ENCODE peak calls at places on chromosomes 12 and 14, in seven cellular contexts. One of them, this sample, is unnamed.

GRCh38 chr12:14995583-14996425 is 23.0 kb downstream of the PDE6H start:
- DNase-seq in A549: peak
- DNase-seq in endothelial cell of umbilical vein: peak
- DNase-seq in K562: peak
- DNase-seq in HCT116: peak
- DNase-seq in H1: no peak
- DNase-seq in GM12878: peak
- DNase-seq in this sample: peak

GRCh38 chr12:11749943-11750690 is 100.6 kb downstream of the ETV6 start:
- DNase-seq in A549: no peak
- DNase-seq in endothelial cell of umbilical vein: no peak
- DNase-seq in K562: no peak
- DNase-seq in HCT116: no peak
- DNase-seq in H1: no peak
- DNase-seq in GM12878: peak
- DNase-seq in this sample: peak

GRCh38 chr12:22672951-22673350 is 48.0 kb downstream of the ETNK1 start:
- DNase-seq in A549: no peak
- DNase-seq in endothelial cell of umbilical vein: no peak
- DNase-seq in K562: no peak
- DNase-seq in HCT116: no peak
- DNase-seq in H1: no peak
- DNase-seq in GM12878: no peak
- DNase-seq in this sample: no peak

GRCh38 chr14:78010688-78011087 is 159.5 kb upstream of the NRXN3 start:
- DNase-seq in A549: no peak
- DNase-seq in endothelial cell of umbilical vein: no peak
- DNase-seq in K562: no peak
- DNase-seq in HCT116: no peak
- DNase-seq in H1: no peak
- DNase-seq in GM12878: no peak
- DNase-seq in this sample: no peak

GRCh38 chr12:132259364-132259871 is 70.0 kb downstream of the GALNT9 start:
- DNase-seq in A549: no peak
- DNase-seq in endothelial cell of umbilical vein: no peak
- DNase-seq in K562: peak
- DNase-seq in HCT116: no peak
- DNase-seq in H1: no peak
- DNase-seq in GM12878: no peak
- DNase-seq in this sample: peak

GRCh38 chr12:69430942-69431603 is 39.1 kb upstream of the FRS2 start:
- DNase-seq in A549: no peak
- DNase-seq in endothelial cell of umbilical vein: no peak
- DNase-seq in K562: no peak
- DNase-seq in HCT116: no peak
- DNase-seq in H1: no peak
- DNase-seq in GM12878: no peak
- DNase-seq in this sample: no peak

GRCh38 chr12:50825372-50825838 is 17.3 kb upstream of the TMPRSS12 start:
- DNase-seq in A549: peak
- DNase-seq in endothelial cell of umbilical vein: peak
- DNase-seq in K562: peak
- DNase-seq in HCT116: peak
- DNase-seq in H1: no peak
- DNase-seq in GM12878: no peak
- DNase-seq in this sample: peak

GRCh38 chr12:65306603-65307501 is 28.4 kb downstream of the MSRB3 start:
- DNase-seq in A549: peak
- DNase-seq in endothelial cell of umbilical vein: peak
- DNase-seq in K562: peak
- DNase-seq in HCT116: peak
- DNase-seq in H1: no peak
- DNase-seq in GM12878: no peak
- DNase-seq in this sample: peak

GRCh38 chr14:69360438-69361108 is 37.5 kb downstream of the ERH start:
- DNase-seq in A549: no peak
- DNase-seq in endothelial cell of umbilical vein: no peak
- DNase-seq in K562: no peak
- DNase-seq in HCT116: no peak
- DNase-seq in H1: no peak
- DNase-seq in GM12878: no peak
- DNase-seq in this sample: peak

GRCh38 chr14:100124551-100125088 is 34.8 kb downstream of the DEGS2 start:
- DNase-seq in A549: no peak
- DNase-seq in endothelial cell of umbilical vein: no peak
- DNase-seq in K562: no peak
- DNase-seq in HCT116: no peak
- DNase-seq in H1: no peak
- DNase-seq in GM12878: no peak
- DNase-seq in this sample: no peak

GRCh38 chr12:93243689-93244513 is 133.8 kb upstream of the NUDT4 start:
- DNase-seq in A549: no peak
- DNase-seq in endothelial cell of umbilical vein: peak
- DNase-seq in K562: peak
- DNase-seq in HCT116: no peak
- DNase-seq in H1: no peak
- DNase-seq in GM12878: peak
- DNase-seq in this sample: peak

GRCh38 chr14:34981743-34982420 is 910 bp upstream of the SRP54 start:
- DNase-seq in A549: no peak
- DNase-seq in endothelial cell of umbilical vein: no peak
- DNase-seq in K562: peak
- DNase-seq in HCT116: peak
- DNase-seq in H1: no peak
- DNase-seq in GM12878: no peak
- DNase-seq in this sample: peak

GRCh38 chr12:111063296-111064026 is 143.1 kb upstream of the MYL2 start:
- DNase-seq in A549: peak
- DNase-seq in endothelial cell of umbilical vein: no peak
- DNase-seq in K562: no peak
- DNase-seq in HCT116: no peak
- DNase-seq in H1: no peak
- DNase-seq in GM12878: no peak
- DNase-seq in this sample: no peak

GRCh38 chr12:58395470-58395869 is 454.1 kb downstream of the ATP23 start:
- DNase-seq in A549: no peak
- DNase-seq in endothelial cell of umbilical vein: no peak
- DNase-seq in K562: no peak
- DNase-seq in HCT116: peak
- DNase-seq in H1: no peak
- DNase-seq in GM12878: no peak
- DNase-seq in this sample: no peak

GRCh38 chr12:39618701-39619100 is 902 bp downstream of the ABCD2 start:
- DNase-seq in A549: no peak
- DNase-seq in endothelial cell of umbilical vein: no peak
- DNase-seq in K562: no peak
- DNase-seq in HCT116: no peak
- DNase-seq in H1: no peak
- DNase-seq in GM12878: no peak
- DNase-seq in this sample: no peak

GRCh38 chr14:76784266-76784874 is 23.1 kb downstream of the VASH1 start:
- DNase-seq in A549: no peak
- DNase-seq in endothelial cell of umbilical vein: no peak
- DNase-seq in K562: no peak
- DNase-seq in HCT116: no peak
- DNase-seq in H1: no peak
- DNase-seq in GM12878: no peak
- DNase-seq in this sample: no peak

GRCh38 chr12:3752096-3752709 is 706 bp downstream of the CRACR2A start:
- DNase-seq in A549: no peak
- DNase-seq in endothelial cell of umbilical vein: peak
- DNase-seq in K562: peak
- DNase-seq in HCT116: peak
- DNase-seq in H1: no peak
- DNase-seq in GM12878: peak
- DNase-seq in this sample: peak

GRCh38 chr12:104501641-104502040 is 44.9 kb downstream of the CHST11 start:
- DNase-seq in A549: no peak
- DNase-seq in endothelial cell of umbilical vein: no peak
- DNase-seq in K562: no peak
- DNase-seq in HCT116: no peak
- DNase-seq in H1: no peak
- DNase-seq in GM12878: no peak
- DNase-seq in this sample: no peak

DNA sequence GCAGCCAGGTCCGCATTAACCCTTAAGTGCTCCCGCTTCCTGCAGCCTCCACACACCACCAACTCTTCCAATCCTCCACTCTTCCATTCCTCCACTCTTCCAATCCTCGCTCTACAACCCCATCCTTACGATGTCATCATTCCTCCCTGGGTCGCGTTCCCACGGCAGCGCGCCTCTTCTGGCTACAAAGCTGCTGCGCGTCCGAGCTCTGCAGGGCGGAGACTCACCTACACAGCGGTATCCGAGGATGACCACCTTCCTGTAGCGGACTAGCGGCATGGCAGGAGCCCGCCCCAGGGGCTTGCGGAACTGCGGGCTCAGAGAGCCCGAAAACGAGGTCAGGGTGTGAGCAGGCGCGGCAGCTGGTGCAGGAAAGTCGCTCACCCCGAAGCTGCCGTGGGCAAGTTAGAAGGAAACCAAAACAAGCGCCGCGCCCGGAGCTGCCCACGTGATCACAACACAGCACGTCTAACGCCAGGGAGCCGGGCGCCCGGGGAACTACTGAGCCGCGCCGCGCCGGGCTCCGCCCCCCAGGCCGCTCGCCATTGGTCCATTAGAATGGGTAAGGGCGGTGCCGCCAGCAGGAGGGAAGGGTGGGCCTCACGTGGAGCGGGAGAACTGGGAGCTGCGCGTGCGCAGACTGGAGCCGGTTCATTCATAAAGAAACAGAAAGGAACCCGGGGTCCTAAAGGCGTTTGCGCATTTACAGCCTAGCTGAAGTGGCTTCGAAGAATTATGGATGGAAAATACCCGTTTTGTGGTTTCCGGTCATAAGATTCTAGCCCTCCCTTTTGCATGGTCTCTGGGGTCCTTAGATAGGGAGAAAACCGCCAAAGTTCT is at the start of gene RHEBL1:
- DNase-seq in A549: peak
- DNase-seq in endothelial cell of umbilical vein: peak
- DNase-seq in K562: peak
- DNase-seq in HCT116: peak
- DNase-seq in H1: peak
- DNase-seq in GM12878: peak
- DNase-seq in this sample: peak
- TF ChIP-seq CTCF in A549: no peak
- TF ChIP-seq CTCF in endothelial cell of umbilical vein: no peak
- TF ChIP-seq CTCF in K562: peak
- TF ChIP-seq CTCF in HCT116: no peak
- TF ChIP-seq CTCF in H1: no peak
- TF ChIP-seq CTCF in GM12878: peak
- TF ChIP-seq CTCF in this sample: peak

GRCh38 chr12:107093547-107094448 is at the start of gene CRY1:
- DNase-seq in A549: peak
- DNase-seq in endothelial cell of umbilical vein: peak
- DNase-seq in K562: peak
- DNase-seq in HCT116: peak
- DNase-seq in H1: peak
- DNase-seq in GM12878: peak
- DNase-seq in this sample: peak
- TF ChIP-seq POLR2A in A549: peak
- TF ChIP-seq POLR2A in endothelial cell of umbilical vein: peak
- TF ChIP-seq POLR2A in K562: peak
- TF ChIP-seq POLR2A in HCT116: peak
- TF ChIP-seq POLR2A in H1: peak
- TF ChIP-seq POLR2A in GM12878: peak
- TF ChIP-seq POLR2A in this sample: peak

GRCh38 chr12:122947352-122947792 is 18.9 kb downstream of the ABCB9 start:
- DNase-seq in A549: no peak
- DNase-seq in endothelial cell of umbilical vein: peak
- DNase-seq in K562: no peak
- DNase-seq in HCT116: no peak
- DNase-seq in H1: no peak
- DNase-seq in GM12878: no peak
- DNase-seq in this sample: no peak

GRCh38 chr12:122944588-122944987 is 21.7 kb downstream of the ABCB9 start:
- DNase-seq in A549: no peak
- DNase-seq in endothelial cell of umbilical vein: no peak
- DNase-seq in K562: no peak
- DNase-seq in HCT116: peak
- DNase-seq in H1: no peak
- DNase-seq in GM12878: no peak
- DNase-seq in this sample: no peak

GRCh38 chr12:122948605-122949004 is 17.7 kb downstream of the ABCB9 start:
- DNase-seq in A549: no peak
- DNase-seq in endothelial cell of umbilical vein: no peak
- DNase-seq in K562: no peak
- DNase-seq in HCT116: no peak
- DNase-seq in H1: no peak
- DNase-seq in GM12878: no peak
- DNase-seq in this sample: no peak

GRCh38 chr12:122945047-122945592 is 21.1 kb downstream of the ABCB9 start:
- DNase-seq in A549: no peak
- DNase-seq in endothelial cell of umbilical vein: no peak
- DNase-seq in K562: no peak
- DNase-seq in HCT116: no peak
- DNase-seq in H1: no peak
- DNase-seq in GM12878: no peak
- DNase-seq in this sample: no peak

DNA sequence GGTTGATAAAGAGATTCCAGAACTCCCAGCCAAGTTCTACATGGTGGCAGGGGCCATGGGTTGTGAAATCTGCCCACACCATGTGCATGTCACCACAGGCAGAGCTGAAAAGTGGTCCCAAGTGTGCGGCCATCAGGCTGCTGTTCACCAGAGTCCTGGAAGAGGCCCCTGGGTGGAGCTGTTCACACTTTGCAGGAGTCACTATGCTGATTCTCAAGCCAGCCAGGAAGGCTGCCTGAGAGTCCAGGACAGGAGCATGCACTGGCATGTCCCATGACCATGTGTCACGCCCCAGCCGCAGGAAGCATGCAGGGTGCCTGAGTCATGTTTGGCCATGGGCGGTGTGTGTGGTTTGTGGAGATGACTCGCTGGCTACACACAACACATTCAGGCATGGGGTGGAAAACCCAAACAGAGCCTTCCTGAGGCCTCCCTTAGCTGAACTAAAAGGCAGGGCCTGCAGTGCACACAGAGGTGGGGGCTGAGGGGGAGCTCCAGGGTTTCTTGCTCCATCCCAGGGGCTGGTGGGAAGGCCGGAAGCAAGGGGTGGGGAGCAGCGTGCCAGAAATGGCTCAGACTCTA is 19.5 kb downstream of the ABCB9 start:
- DNase-seq in A549: peak
- DNase-seq in endothelial cell of umbilical vein: peak
- DNase-seq in K562: peak
- DNase-seq in HCT116: peak
- DNase-seq in H1: no peak
- DNase-seq in GM12878: peak
- DNase-seq in this sample: peak
- TF ChIP-seq MAX in A549: peak
- TF ChIP-seq MAX in endothelial cell of umbilical vein: peak
- TF ChIP-seq MAX in K562: peak
- TF ChIP-seq MAX in HCT116: no peak
- TF ChIP-seq MAX in H1: no peak
- TF ChIP-seq MAX in GM12878: peak
- TF ChIP-seq MAX in this sample: peak

GRCh38 chr12:119988440-119988787 is 622 bp upstream of the BICDL1 start:
- DNase-seq in A549: peak
- DNase-seq in endothelial cell of umbilical vein: peak
- DNase-seq in K562: no peak
- DNase-seq in HCT116: no peak
- DNase-seq in H1: no peak
- DNase-seq in GM12878: no peak
- DNase-seq in this sample: no peak
- TF ChIP-seq CTCF in A549: peak
- TF ChIP-seq CTCF in endothelial cell of umbilical vein: no peak
- TF ChIP-seq CTCF in K562: peak
- TF ChIP-seq CTCF in HCT116: peak
- TF ChIP-seq CTCF in H1: no peak
- TF ChIP-seq CTCF in GM12878: peak
- TF ChIP-seq CTCF in this sample: peak